ENCODE peak calls at places on chromosomes 16 and 17, in six cellular contexts. One of them, this sample, is unnamed.

GRCh38 chr17:19332371-19333131 is 30.0 kb downstream of the B9D1 start:
- DNase-seq in fibroblast of mammary gland: no peak
- DNase-seq in lower leg skin: no peak
- DNase-seq in GM12864: no peak
- DNase-seq in astrocyte of the spinal cord: no peak
- DNase-seq in neural progenitor cell: no peak
- DNase-seq in this sample: no peak

GRCh38 chr17:3043737-3044365 is 19.6 kb downstream of the OR1D5 start:
- DNase-seq in fibroblast of mammary gland: peak; percentile 14
- DNase-seq in lower leg skin: no peak
- DNase-seq in GM12864: no peak
- DNase-seq in astrocyte of the spinal cord: no peak
- DNase-seq in neural progenitor cell: peak; percentile 39
- DNase-seq in this sample: no peak

GRCh38 chr17:2158011-2158410 is 103.1 kb downstream of the HIC1 start:
- DNase-seq in fibroblast of mammary gland: peak; percentile 97
- DNase-seq in lower leg skin: peak; percentile 65
- DNase-seq in GM12864: no peak
- DNase-seq in astrocyte of the spinal cord: peak; percentile 39
- DNase-seq in neural progenitor cell: no peak
- DNase-seq in this sample: peak; percentile 81

GRCh38 chr17:44751806-44752205 is 7.0 kb upstream of the ADAM11 start:
- DNase-seq in fibroblast of mammary gland: no peak
- DNase-seq in lower leg skin: no peak
- DNase-seq in GM12864: no peak
- DNase-seq in astrocyte of the spinal cord: no peak
- DNase-seq in neural progenitor cell: no peak
- DNase-seq in this sample: no peak

GRCh38 chr17:540632-541031 is 174.0 kb downstream of the VPS53 start:
- DNase-seq in fibroblast of mammary gland: no peak
- DNase-seq in lower leg skin: no peak
- DNase-seq in GM12864: no peak
- DNase-seq in astrocyte of the spinal cord: no peak
- DNase-seq in neural progenitor cell: no peak
- DNase-seq in this sample: no peak

GRCh38 chr16:25171390-25171789 is 45.4 kb upstream of the AQP8 start:
- DNase-seq in fibroblast of mammary gland: no peak
- DNase-seq in lower leg skin: no peak
- DNase-seq in GM12864: no peak
- DNase-seq in astrocyte of the spinal cord: no peak
- DNase-seq in neural progenitor cell: no peak
- DNase-seq in this sample: no peak

GRCh38 chr17:43722921-43723665 is 35.5 kb downstream of the SOST start:
- DNase-seq in fibroblast of mammary gland: no peak
- DNase-seq in lower leg skin: no peak
- DNase-seq in GM12864: no peak
- DNase-seq in astrocyte of the spinal cord: no peak
- DNase-seq in neural progenitor cell: no peak
- DNase-seq in this sample: no peak

GRCh38 chr17:59707182-59707970 is at the start of the genes PTRH2 and VMP1:
- DNase-seq in fibroblast of mammary gland: peak; percentile 100
- DNase-seq in lower leg skin: peak; percentile 98
- DNase-seq in GM12864: peak; percentile 98
- DNase-seq in astrocyte of the spinal cord: peak; percentile 100
- DNase-seq in neural progenitor cell: peak; percentile 100
- DNase-seq in this sample: peak; percentile 100

GRCh38 chr16:85554114-85554790 is 58.9 kb upstream of the GSE1 start:
- DNase-seq in fibroblast of mammary gland: peak; percentile 81
- DNase-seq in lower leg skin: peak; percentile 78
- DNase-seq in GM12864: peak; percentile 87
- DNase-seq in astrocyte of the spinal cord: peak; percentile 79
- DNase-seq in neural progenitor cell: peak; percentile 71
- DNase-seq in this sample: peak; percentile 90

GRCh38 chr17:17837380-17837821 is 615 bp upstream of the SREBF1 start:
- DNase-seq in fibroblast of mammary gland: peak; percentile 95
- DNase-seq in lower leg skin: no peak
- DNase-seq in GM12864: no peak
- DNase-seq in astrocyte of the spinal cord: peak; percentile 66
- DNase-seq in neural progenitor cell: peak; percentile 50
- DNase-seq in this sample: peak; percentile 79

GRCh38 chr16:10180771-10181163 is 1.5 kb downstream of the GRIN2A start:
- DNase-seq in fibroblast of mammary gland: no peak
- DNase-seq in lower leg skin: no peak
- DNase-seq in GM12864: no peak
- DNase-seq in astrocyte of the spinal cord: no peak
- DNase-seq in neural progenitor cell: peak; percentile 91
- DNase-seq in this sample: no peak

GRCh38 chr16:31108794-31109558 is 790 bp downstream of the BCKDK start:
- DNase-seq in fibroblast of mammary gland: no peak
- DNase-seq in lower leg skin: no peak
- DNase-seq in GM12864: no peak
- DNase-seq in astrocyte of the spinal cord: no peak
- DNase-seq in neural progenitor cell: no peak
- DNase-seq in this sample: no peak

GRCh38 chr17:31561469-31562412 is 170.3 kb downstream of the RAB11FIP4 start:
- DNase-seq in fibroblast of mammary gland: peak; percentile 56
- DNase-seq in lower leg skin: no peak
- DNase-seq in GM12864: no peak
- DNase-seq in astrocyte of the spinal cord: peak; percentile 53
- DNase-seq in neural progenitor cell: no peak
- DNase-seq in this sample: peak; percentile 78

GRCh38 chr17:74957935-74958549 is 14.5 kb downstream of the HID1 start:
- DNase-seq in fibroblast of mammary gland: peak; percentile 41
- DNase-seq in lower leg skin: peak; percentile 52
- DNase-seq in GM12864: no peak
- DNase-seq in astrocyte of the spinal cord: peak; percentile 45
- DNase-seq in neural progenitor cell: peak; percentile 79
- DNase-seq in this sample: peak; percentile 22

GRCh38 chr17:4499431-4500187 is 928 bp downstream of the SPNS2 start:
- DNase-seq in fibroblast of mammary gland: no peak
- DNase-seq in lower leg skin: no peak
- DNase-seq in GM12864: no peak
- DNase-seq in astrocyte of the spinal cord: no peak
- DNase-seq in neural progenitor cell: peak; percentile 72
- DNase-seq in this sample: no peak

GRCh38 chr16:48231675-48232214 is 12.4 kb upstream of the LONP2 start:
- DNase-seq in fibroblast of mammary gland: peak; percentile 47
- DNase-seq in lower leg skin: no peak
- DNase-seq in GM12864: no peak
- DNase-seq in astrocyte of the spinal cord: peak; percentile 38
- DNase-seq in neural progenitor cell: peak; percentile 58
- DNase-seq in this sample: peak; percentile 25
- TF ChIP-seq CTCF in fibroblast of mammary gland: peak; percentile 56
- TF ChIP-seq CTCF in lower leg skin: no peak
- TF ChIP-seq CTCF in GM12864: peak; percentile 68
- TF ChIP-seq CTCF in astrocyte of the spinal cord: peak; percentile 69
- TF ChIP-seq CTCF in neural progenitor cell: peak; percentile 67
- TF ChIP-seq CTCF in this sample: peak; percentile 82

GRCh38 chr17:28973414-28973813 is 22.1 kb upstream of the PHF12 start:
- DNase-seq in fibroblast of mammary gland: peak; percentile 41
- DNase-seq in lower leg skin: no peak
- DNase-seq in GM12864: no peak
- DNase-seq in astrocyte of the spinal cord: peak; percentile 66
- DNase-seq in neural progenitor cell: no peak
- DNase-seq in this sample: peak; percentile 79

GRCh38 chr17:28975031-28975430 is 23.7 kb upstream of the PHF12 start:
- DNase-seq in fibroblast of mammary gland: no peak
- DNase-seq in lower leg skin: no peak
- DNase-seq in GM12864: no peak
- DNase-seq in astrocyte of the spinal cord: no peak
- DNase-seq in neural progenitor cell: no peak
- DNase-seq in this sample: no peak

GRCh38 chr17:28972437-28972836 is 21.1 kb upstream of the PHF12 start:
- DNase-seq in fibroblast of mammary gland: no peak
- DNase-seq in lower leg skin: no peak
- DNase-seq in GM12864: no peak
- DNase-seq in astrocyte of the spinal cord: no peak
- DNase-seq in neural progenitor cell: no peak
- DNase-seq in this sample: no peak

GRCh38 chr17:28975634-28976033 is 24.3 kb upstream of the PHF12 start:
- DNase-seq in fibroblast of mammary gland: no peak
- DNase-seq in lower leg skin: no peak
- DNase-seq in GM12864: no peak
- DNase-seq in astrocyte of the spinal cord: no peak
- DNase-seq in neural progenitor cell: no peak
- DNase-seq in this sample: no peak

DNA sequence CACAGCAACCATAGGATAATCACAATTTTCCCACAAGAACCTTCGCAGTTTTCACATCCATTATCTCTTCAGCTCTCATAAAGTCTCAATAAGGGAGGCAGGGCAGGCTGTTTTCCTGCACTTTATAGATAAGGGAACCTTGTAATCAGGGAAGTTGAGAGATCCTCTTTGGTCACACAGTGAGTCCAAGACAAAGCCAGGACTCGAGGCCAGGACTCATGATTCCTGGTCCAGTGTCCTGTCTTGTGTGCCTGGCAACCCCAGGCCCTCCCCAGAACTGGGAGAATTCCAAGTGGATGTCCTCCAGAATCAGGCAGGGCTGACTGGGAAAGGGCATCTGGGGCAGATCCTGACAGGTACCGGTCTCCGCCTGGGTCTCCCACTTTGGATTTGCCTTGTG is 23.1 kb upstream of the PHF12 start:
- DNase-seq in fibroblast of mammary gland: no peak
- DNase-seq in lower leg skin: no peak
- DNase-seq in GM12864: no peak
- DNase-seq in astrocyte of the spinal cord: no peak
- DNase-seq in neural progenitor cell: no peak
- DNase-seq in this sample: no peak
- TF ChIP-seq CTCF in fibroblast of mammary gland: no peak
- TF ChIP-seq CTCF in lower leg skin: no peak
- TF ChIP-seq CTCF in GM12864: no peak
- TF ChIP-seq CTCF in astrocyte of the spinal cord: no peak
- TF ChIP-seq CTCF in neural progenitor cell: no peak
- TF ChIP-seq CTCF in this sample: no peak

DNA sequence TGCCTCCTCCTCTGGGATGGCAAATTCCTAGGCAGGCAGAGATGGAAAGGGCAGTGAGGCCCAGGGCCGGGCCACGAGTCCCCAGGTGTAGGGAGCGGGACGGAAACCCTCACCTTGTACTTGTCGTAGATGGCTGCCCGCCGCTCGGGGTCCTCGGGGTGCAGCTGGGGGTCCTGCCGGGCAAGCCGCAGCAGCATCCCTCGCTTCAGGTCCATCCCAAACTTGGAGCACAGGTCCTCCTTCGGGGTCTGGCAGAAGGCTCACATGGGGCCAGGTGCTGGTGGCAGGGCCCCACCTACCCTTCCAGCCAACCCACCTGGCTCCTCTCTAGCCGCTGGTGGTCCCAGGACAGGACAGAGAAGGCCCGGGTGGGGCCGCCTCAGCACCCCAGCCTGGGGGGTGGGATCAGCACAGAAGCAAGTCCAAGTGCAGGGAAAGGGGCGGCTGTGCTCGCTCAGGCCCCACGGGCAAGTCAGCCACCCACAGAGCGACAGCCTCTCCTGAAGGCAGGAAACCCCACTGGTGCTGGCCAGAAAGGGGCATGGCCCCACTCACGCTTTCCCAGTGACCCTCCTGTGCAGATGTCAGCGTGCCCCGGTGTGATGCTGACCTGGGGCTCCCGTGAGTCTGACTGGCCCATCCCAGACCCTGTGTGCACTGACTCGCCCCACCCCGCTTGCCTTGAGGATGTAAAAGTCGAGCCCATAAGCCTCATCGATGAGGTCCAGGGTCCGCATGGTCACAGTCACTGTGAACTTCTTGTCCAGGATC is 1.8 kb downstream of the MRPL28 start:
- DNase-seq in fibroblast of mammary gland: no peak
- DNase-seq in lower leg skin: no peak
- DNase-seq in GM12864: no peak
- DNase-seq in astrocyte of the spinal cord: no peak
- DNase-seq in neural progenitor cell: no peak
- DNase-seq in this sample: no peak
- TF ChIP-seq CTCF in fibroblast of mammary gland: no peak
- TF ChIP-seq CTCF in lower leg skin: no peak
- TF ChIP-seq CTCF in GM12864: no peak
- TF ChIP-seq CTCF in astrocyte of the spinal cord: no peak
- TF ChIP-seq CTCF in neural progenitor cell: no peak
- TF ChIP-seq CTCF in this sample: no peak

GRCh38 chr16:65576631-65577030 is 454.8 kb upstream of the CDH11 start:
- DNase-seq in fibroblast of mammary gland: no peak
- DNase-seq in lower leg skin: no peak
- DNase-seq in GM12864: no peak
- DNase-seq in astrocyte of the spinal cord: no peak
- DNase-seq in neural progenitor cell: peak; percentile 70
- DNase-seq in this sample: no peak
- TF ChIP-seq CTCF in fibroblast of mammary gland: no peak
- TF ChIP-seq CTCF in lower leg skin: no peak
- TF ChIP-seq CTCF in GM12864: no peak
- TF ChIP-seq CTCF in astrocyte of the spinal cord: no peak
- TF ChIP-seq CTCF in neural progenitor cell: peak; percentile 52
- TF ChIP-seq CTCF in this sample: no peak

GRCh38 chr17:81189670-81190530 is 23.9 kb upstream of the AATK start:
- DNase-seq in fibroblast of mammary gland: no peak
- DNase-seq in lower leg skin: no peak
- DNase-seq in GM12864: no peak
- DNase-seq in astrocyte of the spinal cord: no peak
- DNase-seq in neural progenitor cell: peak; percentile 49
- DNase-seq in this sample: no peak
- TF ChIP-seq CTCF in fibroblast of mammary gland: peak; percentile 1
- TF ChIP-seq CTCF in lower leg skin: no peak
- TF ChIP-seq CTCF in GM12864: no peak
- TF ChIP-seq CTCF in astrocyte of the spinal cord: peak; percentile 10
- TF ChIP-seq CTCF in neural progenitor cell: peak; percentile 40
- TF ChIP-seq CTCF in this sample: no peak

GRCh38 chr17:16661217-16661616 is 7.6 kb upstream of the ZNF624 start:
- DNase-seq in fibroblast of mammary gland: no peak
- DNase-seq in lower leg skin: no peak
- DNase-seq in GM12864: no peak
- DNase-seq in astrocyte of the spinal cord: no peak
- DNase-seq in neural progenitor cell: no peak
- DNase-seq in this sample: no peak
- TF ChIP-seq CTCF in fibroblast of mammary gland: no peak
- TF ChIP-seq CTCF in lower leg skin: no peak
- TF ChIP-seq CTCF in GM12864: no peak
- TF ChIP-seq CTCF in astrocyte of the spinal cord: no peak
- TF ChIP-seq CTCF in neural progenitor cell: no peak
- TF ChIP-seq CTCF in this sample: no peak

GRCh38 chr17:10349403-10349802 is 23.4 kb downstream of the MYH13 start:
- DNase-seq in fibroblast of mammary gland: peak; percentile 25
- DNase-seq in lower leg skin: no peak
- DNase-seq in GM12864: no peak
- DNase-seq in astrocyte of the spinal cord: no peak
- DNase-seq in neural progenitor cell: peak; percentile 34
- DNase-seq in this sample: no peak
- TF ChIP-seq CTCF in fibroblast of mammary gland: peak; percentile 33
- TF ChIP-seq CTCF in lower leg skin: no peak
- TF ChIP-seq CTCF in GM12864: peak; percentile 50
- TF ChIP-seq CTCF in astrocyte of the spinal cord: no peak
- TF ChIP-seq CTCF in neural progenitor cell: peak; percentile 53
- TF ChIP-seq CTCF in this sample: no peak

DNA sequence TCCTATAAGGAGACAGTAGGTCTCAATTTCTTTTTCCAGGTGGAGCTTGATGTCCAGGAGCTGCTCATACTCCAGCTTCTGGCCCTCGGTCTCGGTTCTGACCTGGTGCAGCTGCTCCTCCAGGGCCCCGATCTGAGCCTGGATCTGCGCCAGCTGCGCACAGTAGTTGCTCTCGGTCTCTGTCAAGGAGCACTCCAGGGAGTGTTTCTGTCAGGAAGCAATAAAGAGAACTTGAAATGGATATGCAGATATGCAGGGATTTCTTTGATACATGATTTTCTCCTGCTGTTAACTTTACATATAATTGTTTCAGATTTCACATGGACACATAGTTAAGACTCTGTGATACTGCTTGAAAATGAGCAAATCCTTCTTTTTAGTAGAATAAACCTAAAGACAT is 4.7 kb downstream of the KRT25 start:
- DNase-seq in fibroblast of mammary gland: no peak
- DNase-seq in lower leg skin: no peak
- DNase-seq in GM12864: no peak
- DNase-seq in astrocyte of the spinal cord: no peak
- DNase-seq in neural progenitor cell: no peak
- DNase-seq in this sample: no peak
- TF ChIP-seq CTCF in fibroblast of mammary gland: no peak
- TF ChIP-seq CTCF in lower leg skin: no peak
- TF ChIP-seq CTCF in GM12864: no peak
- TF ChIP-seq CTCF in astrocyte of the spinal cord: no peak
- TF ChIP-seq CTCF in neural progenitor cell: no peak
- TF ChIP-seq CTCF in this sample: no peak

This sample was measured in fibroblast of lung.